ENCODE peak calls at places on chromosomes 12 and 14, in ten cellular contexts. M is amniotic stem cell; J is GM20000; P is EH; G is activated CD4-positive, alpha-beta memory T cell treated with anti-CD3 and anti-CD28 coated beads, Interleukin-2, amount 10 ng/mL, durations not matched to agents 7 days and 5 days; Z is stimulated activated CD8-positive, alpha-beta memory T cell treated with anti-CD3 and anti-CD28 coated beads, Interleukin-7, amount 100 ng/mL, for 24 hours; U is GM13977; O is thyroid gland; A is psoas muscle; S is GDM1. E is an unnamed sample.
A peak's percentile ranks its signal among the peaks of the same experiment; 100 is the strongest.

GRCh38 chr12:106901276-106901675 is 54.4 kb upstream of the TMEM263 start:
- DNase-seq in J (no peak), M (no peak), G (no peak), P (peak; percentile 23), U (no peak), O (no peak), A (no peak), S (no peak), Z (no peak), E (no peak)

GRCh38 chr12:54526800-54527630 is 22.4 kb upstream of the PDE1B start:
- DNase-seq in S (no peak), U (no peak), M (no peak), P (peak; percentile 41), Z (peak; percentile 21), G (peak; percentile 45), A (peak; percentile 22), J (peak; percentile 27), O (peak; percentile 38), E (no peak)

GRCh38 chr14:61470261-61470953 is 149.0 kb downstream of the PRKCH start:
- DNase-seq in Z (no peak), S (no peak), A (no peak), J (no peak), U (no peak), O (no peak), P (peak; percentile 96), G (no peak), M (peak; percentile 46), E (peak; percentile 90)

GRCh38 chr12:112386726-112387125 is 4.5 kb upstream of the HECTD4 start:
- DNase-seq in P (no peak), M (no peak), U (no peak), Z (no peak), J (no peak), A (no peak), G (no peak), S (no peak), O (no peak), E (peak; percentile 37)

GRCh38 chr12:104670439-104671406 is 214.0 kb downstream of the CHST11 start:
- DNase-seq in S (no peak), A (no peak), G (no peak), J (no peak), P (no peak), O (peak; percentile 58), U (no peak), Z (no peak), M (no peak), E (no peak)

GRCh38 chr12:26833692-26834168 is 736 bp upstream of the ITPR2 start:
- DNase-seq in G (peak; percentile 44), P (peak; percentile 21), Z (no peak), O (peak; percentile 74), M (no peak), A (peak; percentile 31), J (peak; percentile 77), S (no peak), U (peak; percentile 65), E (no peak)

GRCh38 chr14:88463318-88463717 is 77.9 kb downstream of the SPATA7 start:
- DNase-seq in P (peak; percentile 21), U (peak; percentile 54), G (no peak), Z (no peak), J (no peak), O (no peak), A (no peak), S (no peak), M (no peak), E (no peak)

GRCh38 chr12:98808243-98808895 is 163.3 kb downstream of the APAF1 start:
- DNase-seq in O (no peak), M (no peak), S (no peak), J (no peak), U (no peak), Z (no peak), A (no peak), P (no peak), G (no peak), E (no peak)

GRCh38 chr14:104582649-104583048 is 3.1 kb downstream of the C14orf180 start:
- DNase-seq in Z (no peak), A (peak; percentile 33), S (no peak), U (no peak), M (no peak), G (no peak), P (no peak), J (no peak), O (peak; percentile 17), E (no peak)

GRCh38 chr12:26134540-26134939 is 9.7 kb upstream of the BHLHE41 start:
- DNase-seq in G (no peak), S (no peak), P (no peak), Z (no peak), O (no peak), J (no peak), M (no peak), A (no peak), U (no peak), E (no peak)

GRCh38 chr14:96051642-96052540 is 12.7 kb downstream of the C14orf132 start:
- DNase-seq in U (peak; percentile 37), O (no peak), A (no peak), G (peak; percentile 16), J (peak; percentile 39), S (no peak), M (no peak), Z (no peak), P (no peak), E (no peak)

GRCh38 chr12:76206039-76206676 is 121.7 kb upstream of the NAP1L1 start:
- DNase-seq in G (no peak), U (no peak), P (no peak), O (no peak), S (no peak), J (no peak), M (no peak), A (no peak), Z (no peak), E (no peak)

GRCh38 chr12:59595097-59595496 is 732 bp upstream of the SLC16A7 start:
- DNase-seq in M (no peak), U (peak; percentile 2), S (no peak), Z (no peak), G (no peak), J (peak; percentile 6), A (no peak), P (no peak), O (no peak), E (no peak)

GRCh38 chr14:99034711-99035171 is 237.3 kb downstream of the BCL11B start:
- DNase-seq in Z (no peak), O (no peak), A (no peak), M (no peak), P (no peak), J (no peak), S (no peak), U (no peak), G (no peak), E (no peak)

GRCh38 chr12:85866929-85867776 is 6.9 kb upstream of the NTS start:
- DNase-seq in P (peak; percentile 50), M (peak; percentile 56), J (peak; percentile 38), G (no peak), O (peak; percentile 30), A (no peak), Z (no peak), S (no peak), U (peak; percentile 46), E (peak; percentile 10)

GRCh38 chr14:55450124-55450523 is 9.7 kb upstream of the TBPL2 start:
- DNase-seq in U (no peak), M (no peak), G (no peak), P (no peak), A (no peak), Z (no peak), O (peak; percentile 24), J (no peak), S (peak; percentile 11), E (no peak)

GRCh38 chr14:34722723-34723545 is 8.5 kb upstream of the CFL2 start:
- DNase-seq in Z (no peak), S (peak; percentile 1), O (peak; percentile 34), U (peak; percentile 71), J (peak; percentile 73), A (no peak), M (no peak), P (peak; percentile 68), G (peak; percentile 46), E (no peak)

GRCh38 chr12:13268606-13269005 is 72.1 kb downstream of the EMP1 start:
- DNase-seq in Z (no peak), O (no peak), U (no peak), S (no peak), J (no peak), A (no peak), G (no peak), P (no peak), M (no peak), E (no peak)

GRCh38 chr12:75578546-75578945 is 67.1 kb upstream of the KRR1 start:
- DNase-seq in O (no peak), S (no peak), G (no peak), M (no peak), U (no peak), A (no peak), J (no peak), Z (no peak), P (no peak), E (no peak)

GRCh38 chr14:55133416-55133815 is 4.4 kb downstream of the LGALS3 start:
- DNase-seq in Z (no peak), M (no peak), P (peak; percentile 83), G (no peak), S (no peak), J (no peak), A (no peak), O (no peak), U (no peak), E (no peak)

GRCh38 chr14:100147181-100147631 is 12.2 kb downstream of the DEGS2 start:
- DNase-seq in M (no peak), Z (peak; percentile 53), O (no peak), P (no peak), S (peak; percentile 39), A (no peak), U (no peak), J (peak; percentile 67), G (peak; percentile 53), E (no peak)

GRCh38 chr12:6752181-6752930 is 585 bp downstream of the MLF2 start:
- DNase-seq in S (no peak), A (no peak), O (peak; percentile 60), Z (no peak), G (no peak), U (peak; percentile 63), P (peak; percentile 73), M (peak; percentile 46), J (no peak), E (no peak)

GRCh38 chr12:90858261-90858660 is 96.7 kb downstream of the CCER1 start:
- DNase-seq in J (no peak), A (no peak), P (no peak), M (no peak), O (peak; percentile 12), G (no peak), U (no peak), Z (no peak), S (no peak), E (no peak)

GRCh38 chr14:63654346-63654745 is 12.7 kb upstream of the WDR89 start:
- DNase-seq in J (no peak), U (no peak), G (no peak), S (no peak), M (no peak), O (no peak), Z (no peak), P (peak; percentile 91), A (no peak), E (peak; percentile 77)

GRCh38 chr14:68359862-68360552 is 432.9 kb downstream of the ZFP36L1 start:
- DNase-seq in P (peak; percentile 74), G (no peak), M (no peak), O (peak; percentile 45), U (peak; percentile 32), Z (no peak), S (peak; percentile 24), J (no peak), A (peak; percentile 30), E (no peak)

GRCh38 chr12:12384601-12385321 is 27.9 kb downstream of the BORCS5 start:
- DNase-seq in S (no peak), Z (peak; percentile 17), P (no peak), O (no peak), G (peak; percentile 85), A (no peak), J (no peak), U (no peak), M (no peak), E (no peak)

GRCh38 chr12:92648242-92649031 is 54.4 kb upstream of the PLEKHG7 start:
- DNase-seq in Z (no peak), A (no peak), G (no peak), O (no peak), J (no peak), M (no peak), U (no peak), P (no peak), S (no peak), E (no peak)